ENCODE peak calls at places on chromosomes 5 and 9, in ten cellular contexts. P, J, G, N, D, V, R, E, L and K are unnamed samples.

GRCh38 chr5:67636091-67636490 is 439.5 kb upstream of the CD180 start:
- DNase-seq in D (no peak), N (no peak), R (peak), J (peak), V (no peak), P (no peak), E (no peak), L (no peak), G (no peak), K (no peak)

GRCh38 chr9:4828776-4829175 is 36.0 kb downstream of the RCL1 start:
- DNase-seq in G (no peak), P (no peak), N (no peak), J (peak), V (peak), E (peak), R (peak), D (peak), L (no peak), K (no peak)

GRCh38 chr5:74434124-74434899 is 206.2 kb downstream of the ENC1 start:
- DNase-seq in J (no peak), V (peak), N (no peak), G (no peak), D (no peak), L (no peak), P (no peak), R (peak), E (peak), K (no peak)

GRCh38 chr5:107948377-107948776 is 277.6 kb upstream of the EFNA5 start:
- DNase-seq in E (no peak), L (no peak), G (no peak), V (no peak), D (no peak), P (no peak), J (no peak), R (no peak), N (no peak), K (no peak)

GRCh38 chr9:21813575-21814473 is 11.4 kb downstream of the MTAP start:
- DNase-seq in G (peak), N (peak), L (peak), P (no peak), R (peak), V (peak), E (peak), D (peak), J (peak), K (peak)

GRCh38 chr9:73736266-73736665 is 584.6 kb downstream of the ANXA1 start:
- DNase-seq in V (no peak), G (no peak), D (no peak), N (no peak), L (no peak), J (no peak), E (peak), R (no peak), P (no peak), K (no peak)

GRCh38 chr9:6584881-6585597 is 60.5 kb downstream of the GLDC start:
- DNase-seq in J (peak), V (peak), D (no peak), R (peak), G (no peak), N (no peak), L (no peak), E (peak), P (no peak), K (no peak)

GRCh38 chr5:157150995-157151394 is 8.3 kb upstream of the MED7 start:
- DNase-seq in P (no peak), L (no peak), J (no peak), V (no peak), E (peak), R (no peak), G (no peak), D (no peak), N (no peak), K (no peak)

GRCh38 chr9:94014066-94014654 is 59.0 kb upstream of the BARX1 start:
- DNase-seq in V (peak), R (peak), D (no peak), G (no peak), N (no peak), L (no peak), E (peak), P (no peak), J (peak), K (peak)

GRCh38 chr9:120927125-120928014 is 774 bp upstream of the TRAF1 start:
- DNase-seq in G (no peak), D (no peak), J (no peak), P (no peak), E (no peak), L (no peak), R (no peak), V (no peak), N (no peak), K (no peak)

GRCh38 chr9:131997076-131997475 is 82.6 kb downstream of the MED27 start:
- DNase-seq in G (no peak), R (no peak), D (no peak), N (no peak), E (no peak), V (no peak), L (no peak), J (no peak), P (no peak), K (no peak)

GRCh38 chr9:133692364-133692985 is 45.7 kb downstream of the SARDH start:
- DNase-seq in E (no peak), J (no peak), L (no peak), V (no peak), R (no peak), N (no peak), D (no peak), P (no peak), G (no peak), K (no peak)

GRCh38 chr9:124357591-124358361 is 57.5 kb downstream of the PSMB7 start:
- DNase-seq in N (no peak), P (no peak), J (no peak), R (no peak), D (no peak), V (peak), E (no peak), L (no peak), G (no peak), K (no peak)

GRCh38 chr5:124734574-124735168 is 11.8 kb downstream of the ZNF608 start:
- DNase-seq in L (no peak), D (no peak), G (no peak), R (no peak), P (no peak), V (no peak), E (no peak), J (no peak), N (no peak), K (no peak)

GRCh38 chr5:40361378-40361777 is 318.3 kb upstream of the PTGER4 start:
- DNase-seq in D (no peak), R (no peak), G (no peak), L (no peak), P (no peak), E (no peak), J (no peak), N (no peak), V (no peak), K (no peak)

GRCh38 chr5:158382473-158382872 is 523.5 kb upstream of the CLINT1 start:
- DNase-seq in D (peak), N (peak), J (peak), R (peak), L (peak), G (no peak), E (peak), V (peak), P (no peak), K (peak)

GRCh38 chr9:122377241-122378164 is 6.7 kb downstream of the PTGS1 start:
- DNase-seq in D (no peak), R (no peak), N (no peak), P (no peak), L (no peak), J (peak), E (no peak), V (no peak), G (no peak), K (no peak)

GRCh38 chr9:122381206-122381950 is 10.6 kb downstream of the PTGS1 start:
- DNase-seq in E (no peak), V (no peak), R (no peak), J (no peak), G (no peak), D (no peak), P (no peak), N (no peak), L (no peak), K (no peak)

GRCh38 chr9:122378236-122378635 is 7.4 kb downstream of the PTGS1 start:
- DNase-seq in R (no peak), G (no peak), J (no peak), D (no peak), V (no peak), N (no peak), E (no peak), L (no peak), P (no peak), K (no peak)

GRCh38 chr9:122380293-122380692 is 9.5 kb downstream of the PTGS1 start:
- DNase-seq in V (no peak), P (no peak), J (no peak), G (no peak), D (no peak), L (no peak), E (no peak), N (no peak), R (no peak), K (no peak)

DNA sequence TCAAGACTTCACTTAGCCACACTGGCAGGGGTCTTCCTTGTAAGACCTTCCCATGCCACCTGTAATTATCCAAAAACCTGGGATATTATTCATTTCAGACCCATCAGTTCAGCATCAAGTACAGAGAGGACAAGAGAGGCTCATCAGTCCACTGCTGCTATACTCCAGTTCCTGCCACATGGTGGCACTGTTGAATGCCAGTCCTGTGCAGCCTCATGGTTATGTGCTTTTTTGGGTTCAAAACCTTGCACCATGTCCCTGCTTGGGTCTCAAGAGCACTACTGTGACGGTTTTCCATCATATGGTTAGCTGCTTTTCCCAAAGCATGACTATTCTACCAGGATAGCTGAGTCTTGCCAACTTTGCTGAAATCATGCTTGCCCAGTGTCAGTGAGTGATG is 8.5 kb downstream of the PTGS1 start:
- DNase-seq in J (peak), P (no peak), D (no peak), L (peak), G (peak), E (no peak), V (peak), N (no peak), R (no peak), K (no peak)
- TF ChIP-seq CTCF in J (no peak), P (peak), D (no peak), L (peak), G (peak), E (peak), V (peak), N (peak), R (peak), K (peak)

GRCh38 chr9:36113999-36114398 is 22.5 kb upstream of the GLIPR2 start:
- DNase-seq in G (no peak), J (no peak), R (no peak), V (no peak), N (no peak), L (no peak), E (no peak), P (no peak), D (no peak), K (no peak)

GRCh38 chr9:36112516-36112915 is 24.0 kb upstream of the GLIPR2 start:
- DNase-seq in D (no peak), G (no peak), R (no peak), E (no peak), J (no peak), V (no peak), L (no peak), P (no peak), N (no peak), K (no peak)

GRCh38 chr9:36110434-36110833 is 26.1 kb upstream of the GLIPR2 start:
- DNase-seq in L (no peak), R (no peak), G (no peak), N (no peak), D (no peak), E (peak), J (no peak), P (no peak), V (no peak), K (no peak)
- TF ChIP-seq CTCF in L (no peak), R (peak), G (no peak), N (peak), D (no peak), E (peak), J (no peak), P (no peak), V (peak), K (no peak)

GRCh38 chr9:2362170-2362569 is 259.4 kb upstream of the VLDLR start:
- DNase-seq in N (no peak), P (no peak), V (no peak), G (no peak), E (peak), D (no peak), J (no peak), R (no peak), L (no peak), K (no peak)

GRCh38 chr9:2373648-2374047 is 247.9 kb upstream of the VLDLR start:
- DNase-seq in J (no peak), L (no peak), G (no peak), R (no peak), N (no peak), D (no peak), E (no peak), P (no peak), V (no peak), K (no peak)

GRCh38 chr9:2363138-2363745 is 258.3 kb upstream of the VLDLR start:
- DNase-seq in V (no peak), N (no peak), P (no peak), D (no peak), E (no peak), G (no peak), J (no peak), R (peak), L (no peak), K (no peak)

DNA sequence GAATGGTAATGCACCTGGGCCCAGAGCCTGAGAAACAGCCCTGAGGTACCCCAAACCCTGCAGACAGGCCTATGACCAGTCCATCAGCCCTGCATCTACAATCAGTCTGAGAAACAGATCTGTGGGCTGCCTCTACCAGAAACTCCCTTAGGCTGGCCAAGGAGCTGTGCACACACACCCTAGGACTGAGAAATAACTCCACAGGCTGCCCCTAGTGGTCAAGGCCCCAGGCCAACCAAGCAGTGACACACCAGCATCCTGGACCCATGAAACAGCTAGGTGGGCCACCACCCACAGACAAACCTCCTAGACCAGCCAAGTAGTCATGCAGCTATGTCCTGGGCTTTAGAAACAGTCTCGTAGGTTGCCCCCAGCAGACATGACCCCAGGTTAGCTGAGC is 253.6 kb upstream of the VLDLR start:
- DNase-seq in L (no peak), J (no peak), N (no peak), E (no peak), P (no peak), R (no peak), V (no peak), G (peak), D (no peak), K (no peak)
- TF ChIP-seq CTCF in L (no peak), J (no peak), N (peak), E (no peak), P (peak), R (peak), V (no peak), G (no peak), D (no peak), K (no peak)

GRCh38 chr9:136325354-136325753 is 2.0 kb upstream of the GPSM1 start:
- DNase-seq in R (no peak), L (no peak), N (no peak), G (no peak), D (no peak), V (no peak), J (no peak), E (no peak), P (no peak), K (no peak)

GRCh38 chr9:136322756-136323330 is 4.5 kb upstream of the GPSM1 start:
- DNase-seq in N (no peak), G (no peak), E (no peak), D (no peak), L (no peak), P (no peak), J (no peak), V (no peak), R (no peak), K (no peak)

GRCh38 chr9:136326061-136326776 is 1.1 kb upstream of the GPSM1 start:
- DNase-seq in D (no peak), G (peak), R (peak), E (no peak), V (peak), J (peak), L (no peak), N (peak), P (peak), K (no peak)

GRCh38 chr9:136323420-136323819 is 3.9 kb upstream of the GPSM1 start:
- DNase-seq in V (no peak), G (no peak), D (no peak), J (no peak), P (no peak), N (no peak), E (peak), L (no peak), R (no peak), K (no peak)

DNA sequence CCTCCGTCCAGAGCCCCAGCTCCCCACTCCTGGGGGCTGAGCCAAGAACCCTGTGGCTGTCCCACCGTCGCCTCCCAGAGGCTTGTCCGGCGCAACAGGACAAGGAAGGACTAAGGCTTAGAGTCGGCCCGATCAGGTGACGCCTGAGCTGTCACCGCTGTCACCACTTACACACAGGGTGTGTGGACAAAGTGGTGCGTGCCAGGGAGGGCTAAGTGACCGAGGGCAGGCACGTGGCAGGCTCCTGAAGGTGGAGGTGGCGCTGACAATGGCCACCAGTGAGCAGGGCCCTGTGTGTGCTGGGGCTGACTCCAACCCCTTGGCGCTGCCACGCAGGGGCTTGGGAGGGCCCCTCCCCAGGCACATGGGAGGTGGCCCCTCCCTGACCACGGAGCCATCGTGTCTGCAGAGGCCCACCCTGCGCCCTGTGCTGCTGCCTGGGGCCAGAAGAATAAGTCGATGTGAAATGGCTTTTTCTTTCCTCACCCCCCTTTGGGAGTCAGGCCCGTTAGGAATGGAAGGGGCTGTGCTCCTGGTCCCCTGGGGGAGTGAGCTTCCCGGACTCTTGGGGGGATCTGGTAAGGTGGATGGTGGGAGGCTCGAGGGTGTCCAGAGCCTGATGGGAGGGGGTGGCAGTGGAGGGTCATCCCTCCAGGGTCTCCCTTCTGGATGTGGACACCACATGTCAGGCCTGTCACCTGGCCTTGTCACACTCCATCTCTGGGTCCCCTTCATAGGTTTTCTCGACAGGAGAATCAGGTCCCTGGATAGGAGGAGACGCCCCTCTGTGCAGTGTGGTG is 2.6 kb upstream of the GPSM1 start:
- DNase-seq in J (no peak), N (no peak), V (no peak), R (no peak), L (no peak), E (no peak), G (no peak), D (no peak), P (no peak), K (no peak)
- TF ChIP-seq CTCF in J (no peak), N (peak), V (no peak), R (no peak), L (no peak), E (no peak), G (no peak), D (no peak), P (no peak), K (no peak)

GRCh38 chr5:144076521-144077083 is 93.9 kb downstream of the YIPF5 start:
- DNase-seq in D (no peak), E (no peak), V (no peak), R (no peak), P (no peak), J (no peak), N (no peak), G (no peak), L (no peak), K (no peak)
- TF ChIP-seq CTCF in D (no peak), E (no peak), V (no peak), R (no peak), P (no peak), J (no peak), N (no peak), G (no peak), L (no peak), K (no peak)

GRCh38 chr9:119137479-119137878 is 231.8 kb downstream of the BRINP1 start:
- DNase-seq in D (no peak), L (no peak), G (no peak), P (no peak), R (no peak), J (no peak), N (no peak), E (no peak), V (no peak), K (no peak)
- TF ChIP-seq CTCF in D (no peak), L (no peak), G (no peak), P (no peak), R (no peak), J (no peak), N (no peak), E (no peak), V (no peak), K (no peak)

GRCh38 chr5:10220253-10220652 is 29.4 kb downstream of the ATPSCKMT start:
- DNase-seq in G (peak), E (no peak), J (peak), L (no peak), N (no peak), P (no peak), V (no peak), D (no peak), R (no peak), K (no peak)
- TF ChIP-seq CTCF in G (no peak), E (no peak), J (peak), L (no peak), N (no peak), P (peak), V (no peak), D (no peak), R (no peak), K (no peak)